ENCODE peak calls at places on chromosomes 7 and 10, in five cellular contexts. P is psoas muscle, K is neural progenitor cell, R is PC-3, J is lower leg skin. G is an unnamed sample.

GRCh38 chr7:28685660-28686417 is 272.3 kb downstream of the TRIL start:
- DNase-seq in P (peak), K (peak), R (peak), J (peak), G (no peak)

GRCh38 chr10:7071421-7071820 is 339.4 kb downstream of the SFMBT2 start:
- DNase-seq in P (no peak), K (no peak), R (no peak), J (no peak), G (peak)

GRCh38 chr7:28191751-28192150 is 11.2 kb upstream of the JAZF1 start:
- DNase-seq in P (no peak), K (no peak), R (no peak), J (no peak), G (no peak)

GRCh38 chr10:86194684-86195083 is 171.9 kb downstream of the GRID1 start:
- DNase-seq in P (no peak), K (no peak), R (no peak), J (peak), G (no peak)

GRCh38 chr7:6258440-6259182 is 13.8 kb downstream of the CYTH3 start:
- DNase-seq in P (no peak), K (no peak), R (no peak), J (no peak), G (no peak)

GRCh38 chr10:13969792-13970140 is 361.0 kb downstream of the FRMD4A start:
- DNase-seq in P (no peak), K (no peak), R (no peak), J (no peak), G (no peak)

GRCh38 chr7:114412548-114412947 is 2.1 kb upstream of the FOXP2 start:
- DNase-seq in P (no peak), K (no peak), R (no peak), J (no peak), G (no peak)

GRCh38 chr10:82212753-82213152 is 337.8 kb downstream of the NRG3 start:
- DNase-seq in P (no peak), K (no peak), R (no peak), J (no peak), G (no peak)

GRCh38 chr10:12735843-12736462 is 265.6 kb downstream of the CCDC3 start:
- DNase-seq in P (peak), K (no peak), R (no peak), J (no peak), G (no peak)

GRCh38 chr7:132218876-132219275 is 357.4 kb downstream of the PLXNA4 start:
- DNase-seq in P (no peak), K (peak), R (no peak), J (peak), G (no peak)

GRCh38 chr10:77795426-77796055 is 131.0 kb downstream of the DLG5 start:
- DNase-seq in P (no peak), K (no peak), R (no peak), J (no peak), G (no peak)

GRCh38 chr10:110456046-110456445 is 41.7 kb upstream of the DUSP5 start:
- DNase-seq in P (no peak), K (no peak), R (peak), J (no peak), G (no peak)

GRCh38 chr7:121510302-121510701 is 114.2 kb upstream of the FAM3C start:
- DNase-seq in P (no peak), K (peak), R (no peak), J (no peak), G (no peak)

GRCh38 chr10:38054361-38054797 is 39.8 kb upstream of the ZNF37A start:
- DNase-seq in P (no peak), K (no peak), R (no peak), J (no peak), G (no peak)

GRCh38 chr7:128172151-128172550 is 68.9 kb upstream of the LEP start:
- DNase-seq in P (no peak), K (no peak), R (no peak), J (peak), G (no peak)

GRCh38 chr10:73816917-73817729 is 5.7 kb upstream of the NDST2 start:
- DNase-seq in P (no peak), K (no peak), R (no peak), J (no peak), G (no peak)

GRCh38 chr10:51879238-51879637 is 179.8 kb upstream of the CSTF2T start:
- DNase-seq in P (peak), K (no peak), R (peak), J (no peak), G (no peak)

GRCh38 chr10:30103595-30104310 is 44.4 kb upstream of the JCAD start:
- DNase-seq in P (no peak), K (no peak), R (peak), J (peak), G (no peak)

GRCh38 chr7:114095885-114096284 is 177.1 kb upstream of the PPP1R3A start:
- DNase-seq in P (no peak), K (no peak), R (no peak), J (no peak), G (no peak)

GRCh38 chr10:124093076-124093773 is at the start of gene CHST15:
- DNase-seq in P (peak), K (peak), R (peak), J (peak), G (no peak)

GRCh38 chr7:153061913-153062528 is 302.5 kb downstream of the ACTR3B start:
- DNase-seq in P (no peak), K (peak), R (peak), J (no peak), G (peak)

GRCh38 chr10:30747633-30748032 is 118.1 kb upstream of the LYZL2 start:
- DNase-seq in P (no peak), K (no peak), R (peak), J (no peak), G (no peak)

GRCh38 chr7:85186521-85187241 is at the start of gene SEMA3D:
- DNase-seq in P (peak), K (peak), R (peak), J (peak), G (peak)

GRCh38 chr7:1669954-1670893 is at the start of gene ELFN1:
- DNase-seq in P (peak), K (peak), R (no peak), J (peak), G (no peak)
- H3K4me3 ChIP-seq in P (peak), K (peak), R (no peak), J (no peak), G (no peak)

DNA sequence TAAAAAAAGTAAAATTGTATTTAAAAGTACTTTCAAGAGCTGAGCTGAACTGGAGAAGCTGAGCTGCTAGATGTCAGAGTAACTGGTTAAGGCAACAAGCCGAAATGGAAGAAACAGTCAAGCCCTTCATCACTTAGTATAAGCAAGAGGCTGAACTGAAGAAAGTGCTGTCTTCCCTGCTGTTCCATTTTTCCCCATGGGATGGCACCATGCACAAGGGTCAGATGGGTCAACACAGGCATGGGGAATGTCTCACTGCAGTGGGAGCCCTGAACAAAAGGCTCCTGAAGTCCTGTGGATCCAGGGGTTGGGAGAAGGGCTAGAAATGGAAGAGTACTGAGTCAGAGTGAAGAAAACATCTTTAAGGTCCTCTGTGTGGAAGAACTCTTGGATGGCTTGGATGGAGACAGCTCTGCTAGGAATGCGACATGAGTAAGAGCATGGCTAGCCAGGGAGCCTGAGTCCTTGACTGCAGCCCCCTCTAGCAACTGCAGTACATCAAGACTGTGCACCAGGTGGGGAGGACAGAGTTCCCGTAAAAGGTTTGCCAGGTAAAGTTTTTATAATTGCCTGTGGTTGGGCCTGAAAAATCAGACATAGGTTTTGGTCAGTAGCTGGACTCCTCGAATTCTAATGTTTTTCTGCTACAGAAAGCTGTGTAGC is 348.3 kb downstream of the GPR158 start:
- DNase-seq in P (no peak), K (peak), R (peak), J (no peak), G (no peak)
- H3K4me3 ChIP-seq in P (no peak), K (no peak), R (no peak), J (no peak), G (no peak)

GRCh38 chr7:3302681-3303320 is 1.7 kb downstream of the SDK1 start:
- DNase-seq in P (no peak), K (no peak), R (no peak), J (no peak), G (no peak)
- H3K4me3 ChIP-seq in P (peak), K (peak), R (peak), J (no peak), G (no peak)

GRCh38 chr10:23283680-23284079 is 60.9 kb downstream of the C10orf67 start:
- DNase-seq in P (no peak), K (no peak), R (no peak), J (no peak), G (no peak)

GRCh38 chr10:23284155-23284554 is 60.4 kb downstream of the C10orf67 start:
- DNase-seq in P (no peak), K (no peak), R (no peak), J (no peak), G (no peak)

GRCh38 chr10:23284674-23285335 is 59.8 kb downstream of the C10orf67 start:
- DNase-seq in P (no peak), K (no peak), R (no peak), J (no peak), G (no peak)

GRCh38 chr10:23281044-23281433 is 63.6 kb downstream of the C10orf67 start:
- DNase-seq in P (no peak), K (no peak), R (no peak), J (no peak), G (no peak)

DNA sequence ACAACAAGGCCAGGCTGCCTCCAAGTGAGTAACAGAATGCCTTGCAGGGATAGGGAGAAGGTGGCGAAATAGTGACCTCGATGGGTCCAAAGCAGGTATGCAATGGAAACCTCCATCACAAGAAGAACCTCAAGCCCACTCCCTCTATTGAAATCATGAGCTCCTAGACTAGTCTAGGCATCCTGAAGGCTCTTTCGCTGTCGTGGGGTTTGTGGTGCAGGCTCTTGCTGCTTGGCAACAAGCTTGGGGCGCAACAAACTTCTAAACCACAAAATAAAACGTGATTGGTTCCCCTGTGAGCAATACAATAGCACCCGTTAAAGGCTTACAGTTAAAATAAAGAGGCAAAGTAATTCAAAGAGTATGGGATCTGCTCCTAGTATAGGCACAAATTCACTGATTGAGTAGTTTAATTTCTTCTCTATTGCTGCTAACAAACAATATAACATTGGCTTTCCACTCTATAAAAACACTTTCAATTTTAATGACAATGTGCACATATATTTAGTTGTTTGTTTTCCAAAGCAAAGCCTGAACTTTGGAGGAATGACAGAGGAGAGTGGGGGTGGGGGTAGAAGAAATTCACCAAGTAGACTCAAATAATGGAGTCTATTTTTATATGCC is 64.1 kb downstream of the C10orf67 start:
- DNase-seq in P (no peak), K (peak), R (no peak), J (no peak), G (peak)
- H3K4me3 ChIP-seq in P (no peak), K (peak), R (no peak), J (no peak), G (no peak)

DNA sequence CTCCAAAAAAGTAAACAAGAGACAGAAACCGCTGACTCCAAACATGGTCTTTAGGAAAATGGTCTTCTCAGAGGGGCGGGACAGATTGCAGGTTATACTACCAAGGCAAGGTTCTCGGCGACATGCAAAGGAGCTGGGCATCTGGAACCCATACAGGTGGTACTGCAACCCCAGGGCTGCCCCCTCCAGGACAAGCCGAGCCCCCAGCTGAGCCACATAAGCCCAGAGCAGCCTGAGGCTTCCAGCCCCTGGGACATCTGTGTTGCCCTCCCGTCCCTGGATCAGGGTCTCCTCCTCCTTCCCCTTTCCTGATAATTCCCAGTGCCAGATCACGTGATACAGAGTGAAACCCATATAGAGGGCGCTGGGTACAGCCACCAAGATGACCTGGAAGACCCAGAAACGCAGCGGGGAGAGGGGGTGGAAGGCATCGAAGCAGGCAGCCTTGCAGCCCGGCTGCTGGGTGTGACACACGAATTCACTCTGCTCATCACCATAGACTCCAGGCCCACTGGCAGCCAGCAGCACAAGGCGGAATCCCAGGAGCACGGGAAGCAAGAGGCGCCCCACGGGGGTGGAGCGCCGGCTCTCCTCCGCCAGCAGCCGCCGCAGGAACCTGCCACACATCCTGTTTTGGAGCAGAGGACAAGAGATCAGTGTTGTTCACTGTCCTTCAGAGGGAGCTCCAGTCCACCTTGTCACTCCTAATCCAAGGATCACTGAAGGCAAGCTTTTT is at the start of gene GJC3:
- DNase-seq in P (peak), K (peak), R (peak), J (peak), G (peak)
- H3K4me3 ChIP-seq in P (peak), K (peak), R (peak), J (no peak), G (peak)